ENCODE peak calls at places on chromosomes 4 and X, in eight cellular contexts. One of them, this sample, is unnamed.

GRCh38 chr4:89906787-89907521 is 12.3 kb downstream of the MMRN1 start:
- DNase-seq in left lung: no peak
- DNase-seq in astrocyte of the spinal cord: no peak
- DNase-seq in NCI-H1092 treated with DMSO at 0.1 percent for 48 hours: no peak
- DNase-seq in lower leg skin: no peak
- DNase-seq in fibroblast of pulmonary artery: no peak
- DNase-seq in AG04450: no peak
- DNase-seq in HTR-8/SVneo: no peak
- DNase-seq in this sample: no peak

GRCh38 chr4:98686847-98687246 is 28.4 kb upstream of the TSPAN5 start:
- DNase-seq in left lung: no peak
- DNase-seq in HTR-8/SVneo: no peak
- DNase-seq in AG04450: no peak
- DNase-seq in fibroblast of pulmonary artery: no peak
- DNase-seq in NCI-H1092 treated with DMSO at 0.1 percent for 48 hours: no peak
- DNase-seq in astrocyte of the spinal cord: no peak
- DNase-seq in lower leg skin: no peak
- DNase-seq in this sample: no peak

GRCh38 chr4:48428926-48429325 is 54.2 kb upstream of the SLC10A4 start:
- DNase-seq in left lung: no peak
- DNase-seq in AG04450: no peak
- DNase-seq in HTR-8/SVneo: no peak
- DNase-seq in fibroblast of pulmonary artery: no peak
- DNase-seq in lower leg skin: no peak
- DNase-seq in NCI-H1092 treated with DMSO at 0.1 percent for 48 hours: no peak
- DNase-seq in astrocyte of the spinal cord: no peak
- DNase-seq in this sample: no peak

GRCh38 chr4:158302076-158302866 is 92.0 kb downstream of the TMEM144 start:
- DNase-seq in astrocyte of the spinal cord: peak; percentile 60
- DNase-seq in lower leg skin: no peak
- DNase-seq in left lung: no peak
- DNase-seq in HTR-8/SVneo: no peak
- DNase-seq in AG04450: peak; percentile 33
- DNase-seq in fibroblast of pulmonary artery: peak; percentile 85
- DNase-seq in NCI-H1092 treated with DMSO at 0.1 percent for 48 hours: no peak
- DNase-seq in this sample: no peak

GRCh38 chr4:6498511-6499240 is 26.3 kb upstream of the PPP2R2C start:
- DNase-seq in astrocyte of the spinal cord: no peak
- DNase-seq in lower leg skin: peak; percentile 68
- DNase-seq in NCI-H1092 treated with DMSO at 0.1 percent for 48 hours: no peak
- DNase-seq in fibroblast of pulmonary artery: no peak
- DNase-seq in left lung: no peak
- DNase-seq in HTR-8/SVneo: no peak
- DNase-seq in AG04450: no peak
- DNase-seq in this sample: no peak

GRCh38 chr4:165461176-165461835 is 82.5 kb downstream of the CPE start:
- DNase-seq in left lung: no peak
- DNase-seq in fibroblast of pulmonary artery: peak; percentile 91
- DNase-seq in lower leg skin: no peak
- DNase-seq in AG04450: peak; percentile 61
- DNase-seq in HTR-8/SVneo: peak; percentile 22
- DNase-seq in NCI-H1092 treated with DMSO at 0.1 percent for 48 hours: no peak
- DNase-seq in astrocyte of the spinal cord: peak; percentile 46
- DNase-seq in this sample: no peak

GRCh38 chrX:115892056-115892708 is 278.4 kb upstream of the AGTR2 start:
- DNase-seq in fibroblast of pulmonary artery: no peak
- DNase-seq in HTR-8/SVneo: no peak
- DNase-seq in lower leg skin: peak; percentile 68
- DNase-seq in AG04450: no peak
- DNase-seq in left lung: peak; percentile 13
- DNase-seq in NCI-H1092 treated with DMSO at 0.1 percent for 48 hours: no peak
- DNase-seq in astrocyte of the spinal cord: no peak
- DNase-seq in this sample: no peak

GRCh38 chr4:48329193-48329592 is 12.1 kb upstream of the SLAIN2 start:
- DNase-seq in left lung: no peak
- DNase-seq in NCI-H1092 treated with DMSO at 0.1 percent for 48 hours: no peak
- DNase-seq in AG04450: no peak
- DNase-seq in lower leg skin: no peak
- DNase-seq in fibroblast of pulmonary artery: no peak
- DNase-seq in astrocyte of the spinal cord: no peak
- DNase-seq in HTR-8/SVneo: no peak
- DNase-seq in this sample: no peak

GRCh38 chr4:67006791-67007190 is 538.5 kb downstream of the CENPC start:
- DNase-seq in NCI-H1092 treated with DMSO at 0.1 percent for 48 hours: no peak
- DNase-seq in fibroblast of pulmonary artery: no peak
- DNase-seq in lower leg skin: no peak
- DNase-seq in HTR-8/SVneo: no peak
- DNase-seq in AG04450: no peak
- DNase-seq in astrocyte of the spinal cord: no peak
- DNase-seq in left lung: no peak
- DNase-seq in this sample: no peak

GRCh38 chrX:154372612-154373022 is 1.8 kb downstream of the FLNA start:
- DNase-seq in NCI-H1092 treated with DMSO at 0.1 percent for 48 hours: no peak
- DNase-seq in lower leg skin: no peak
- DNase-seq in HTR-8/SVneo: no peak
- DNase-seq in fibroblast of pulmonary artery: no peak
- DNase-seq in left lung: no peak
- DNase-seq in AG04450: no peak
- DNase-seq in astrocyte of the spinal cord: peak; percentile 37
- DNase-seq in this sample: no peak

GRCh38 chr4:73856518-73856917 is 3.4 kb downstream of the PF4V1 start:
- DNase-seq in left lung: no peak
- DNase-seq in astrocyte of the spinal cord: peak; percentile 83
- DNase-seq in NCI-H1092 treated with DMSO at 0.1 percent for 48 hours: no peak
- DNase-seq in lower leg skin: no peak
- DNase-seq in HTR-8/SVneo: no peak
- DNase-seq in AG04450: no peak
- DNase-seq in fibroblast of pulmonary artery: peak; percentile 85
- DNase-seq in this sample: no peak

GRCh38 chrX:119816300-119816699 is 24.9 kb upstream of the RPL39 start:
- DNase-seq in HTR-8/SVneo: no peak
- DNase-seq in lower leg skin: no peak
- DNase-seq in left lung: no peak
- DNase-seq in astrocyte of the spinal cord: no peak
- DNase-seq in AG04450: no peak
- DNase-seq in fibroblast of pulmonary artery: no peak
- DNase-seq in NCI-H1092 treated with DMSO at 0.1 percent for 48 hours: no peak
- DNase-seq in this sample: no peak

GRCh38 chrX:78540171-78540570 is 119.0 kb downstream of the RTL3 start:
- DNase-seq in left lung: no peak
- DNase-seq in fibroblast of pulmonary artery: peak; percentile 26
- DNase-seq in HTR-8/SVneo: no peak
- DNase-seq in AG04450: no peak
- DNase-seq in NCI-H1092 treated with DMSO at 0.1 percent for 48 hours: no peak
- DNase-seq in lower leg skin: no peak
- DNase-seq in astrocyte of the spinal cord: no peak
- DNase-seq in this sample: no peak

GRCh38 chr4:141158219-141158618 is 24.9 kb upstream of the RNF150 start:
- DNase-seq in lower leg skin: no peak
- DNase-seq in left lung: no peak
- DNase-seq in HTR-8/SVneo: peak; percentile 32
- DNase-seq in fibroblast of pulmonary artery: peak; percentile 66
- DNase-seq in AG04450: no peak
- DNase-seq in astrocyte of the spinal cord: peak; percentile 50
- DNase-seq in NCI-H1092 treated with DMSO at 0.1 percent for 48 hours: peak; percentile 27
- DNase-seq in this sample: peak; percentile 57

GRCh38 chr4:173443121-173443520 is 44.2 kb upstream of the SCRG1 start:
- DNase-seq in AG04450: no peak
- DNase-seq in NCI-H1092 treated with DMSO at 0.1 percent for 48 hours: no peak
- DNase-seq in astrocyte of the spinal cord: no peak
- DNase-seq in lower leg skin: no peak
- DNase-seq in left lung: no peak
- DNase-seq in fibroblast of pulmonary artery: peak; percentile 25
- DNase-seq in HTR-8/SVneo: no peak
- DNase-seq in this sample: no peak

GRCh38 chr4:75497133-75497532 is 17.1 kb downstream of the RCHY1 start:
- DNase-seq in NCI-H1092 treated with DMSO at 0.1 percent for 48 hours: no peak
- DNase-seq in HTR-8/SVneo: no peak
- DNase-seq in AG04450: no peak
- DNase-seq in left lung: no peak
- DNase-seq in lower leg skin: no peak
- DNase-seq in fibroblast of pulmonary artery: peak; percentile 8
- DNase-seq in astrocyte of the spinal cord: peak; percentile 23
- DNase-seq in this sample: no peak

GRCh38 chr4:188262464-188262863 is 123.2 kb downstream of the TRIML1 start:
- DNase-seq in AG04450: peak; percentile 8
- DNase-seq in fibroblast of pulmonary artery: peak; percentile 1
- DNase-seq in astrocyte of the spinal cord: peak; percentile 24
- DNase-seq in lower leg skin: no peak
- DNase-seq in left lung: no peak
- DNase-seq in HTR-8/SVneo: peak; percentile 74
- DNase-seq in NCI-H1092 treated with DMSO at 0.1 percent for 48 hours: no peak
- DNase-seq in this sample: no peak

GRCh38 chr4:814312-814850 is 11.5 kb downstream of the CPLX1 start:
- DNase-seq in astrocyte of the spinal cord: no peak
- DNase-seq in lower leg skin: no peak
- DNase-seq in left lung: no peak
- DNase-seq in fibroblast of pulmonary artery: no peak
- DNase-seq in HTR-8/SVneo: no peak
- DNase-seq in NCI-H1092 treated with DMSO at 0.1 percent for 48 hours: no peak
- DNase-seq in AG04450: no peak
- DNase-seq in this sample: no peak